ENCODE peak calls at places on chromosomes 5 and 9, in ten cellular contexts. One of them, this sample, is unnamed.
A peak's percentile ranks its signal among the peaks of the same experiment; 100 is the strongest.

GRCh38 chr9:20197976-20198685 is 409.3 kb upstream of the SLC24A2 start:
- DNase-seq in iris pigment epithelial cell: no peak
- DNase-seq in NK-92 treated with Interleukin-12 subunit alpha and Interleukin-12 subunit beta, amount 100 ng/mL, for 24 hours: no peak
- DNase-seq in T-helper 2 cell: no peak
- DNase-seq in EL: no peak
- DNase-seq in NCI-H1092 treated with DMSO at 0.1 percent for 48 hours: no peak
- DNase-seq in stimulated activated CD4-positive, alpha-beta T cell treated with anti-CD3 and anti-CD28 coated beads, Interleukin-2, amount 100 ng/mL, for 48 hours: no peak
- DNase-seq in NCI-H1694 treated with DMSO at 0.1 percent for 48 hours: no peak
- DNase-seq in activated T-helper 1 cell treated with anti-CD3 and anti-CD28 coated beads, Interleukin-2, amount 50 U/mL, for 16 hours: no peak
- DNase-seq in NCI-H2081: no peak
- DNase-seq in this sample: no peak

GRCh38 chr5:146313027-146313426 is 25.6 kb upstream of the POU4F3 start:
- DNase-seq in iris pigment epithelial cell: no peak
- DNase-seq in NK-92 treated with Interleukin-12 subunit alpha and Interleukin-12 subunit beta, amount 100 ng/mL, for 24 hours: no peak
- DNase-seq in T-helper 2 cell: peak; percentile 10
- DNase-seq in EL: no peak
- DNase-seq in NCI-H1092 treated with DMSO at 0.1 percent for 48 hours: no peak
- DNase-seq in stimulated activated CD4-positive, alpha-beta T cell treated with anti-CD3 and anti-CD28 coated beads, Interleukin-2, amount 100 ng/mL, for 48 hours: no peak
- DNase-seq in NCI-H1694 treated with DMSO at 0.1 percent for 48 hours: no peak
- DNase-seq in activated T-helper 1 cell treated with anti-CD3 and anti-CD28 coated beads, Interleukin-2, amount 50 U/mL, for 16 hours: no peak
- DNase-seq in NCI-H2081: no peak
- DNase-seq in this sample: no peak

GRCh38 chr5:113181409-113181808 is 204.8 kb downstream of the DCP2 start:
- DNase-seq in iris pigment epithelial cell: no peak
- DNase-seq in NK-92 treated with Interleukin-12 subunit alpha and Interleukin-12 subunit beta, amount 100 ng/mL, for 24 hours: no peak
- DNase-seq in T-helper 2 cell: peak; percentile 9
- DNase-seq in EL: no peak
- DNase-seq in NCI-H1092 treated with DMSO at 0.1 percent for 48 hours: no peak
- DNase-seq in stimulated activated CD4-positive, alpha-beta T cell treated with anti-CD3 and anti-CD28 coated beads, Interleukin-2, amount 100 ng/mL, for 48 hours: no peak
- DNase-seq in NCI-H1694 treated with DMSO at 0.1 percent for 48 hours: no peak
- DNase-seq in activated T-helper 1 cell treated with anti-CD3 and anti-CD28 coated beads, Interleukin-2, amount 50 U/mL, for 16 hours: no peak
- DNase-seq in NCI-H2081: no peak
- DNase-seq in this sample: no peak

GRCh38 chr9:121863931-121864330 is 212.5 kb downstream of the DAB2IP start:
- DNase-seq in iris pigment epithelial cell: peak; percentile 45
- DNase-seq in NK-92 treated with Interleukin-12 subunit alpha and Interleukin-12 subunit beta, amount 100 ng/mL, for 24 hours: no peak
- DNase-seq in T-helper 2 cell: no peak
- DNase-seq in EL: peak; percentile 50
- DNase-seq in NCI-H1092 treated with DMSO at 0.1 percent for 48 hours: no peak
- DNase-seq in stimulated activated CD4-positive, alpha-beta T cell treated with anti-CD3 and anti-CD28 coated beads, Interleukin-2, amount 100 ng/mL, for 48 hours: no peak
- DNase-seq in NCI-H1694 treated with DMSO at 0.1 percent for 48 hours: no peak
- DNase-seq in activated T-helper 1 cell treated with anti-CD3 and anti-CD28 coated beads, Interleukin-2, amount 50 U/mL, for 16 hours: no peak
- DNase-seq in NCI-H2081: no peak
- DNase-seq in this sample: no peak

GRCh38 chr5:177371120-177371537 is 13.1 kb upstream of the SLC34A1 start:
- DNase-seq in iris pigment epithelial cell: no peak
- DNase-seq in NK-92 treated with Interleukin-12 subunit alpha and Interleukin-12 subunit beta, amount 100 ng/mL, for 24 hours: no peak
- DNase-seq in T-helper 2 cell: no peak
- DNase-seq in EL: no peak
- DNase-seq in NCI-H1092 treated with DMSO at 0.1 percent for 48 hours: no peak
- DNase-seq in stimulated activated CD4-positive, alpha-beta T cell treated with anti-CD3 and anti-CD28 coated beads, Interleukin-2, amount 100 ng/mL, for 48 hours: no peak
- DNase-seq in NCI-H1694 treated with DMSO at 0.1 percent for 48 hours: no peak
- DNase-seq in activated T-helper 1 cell treated with anti-CD3 and anti-CD28 coated beads, Interleukin-2, amount 50 U/mL, for 16 hours: no peak
- DNase-seq in NCI-H2081: no peak
- DNase-seq in this sample: no peak

GRCh38 chr9:117644607-117645244 is 59.5 kb upstream of the TLR4 start:
- DNase-seq in iris pigment epithelial cell: peak; percentile 75
- DNase-seq in NK-92 treated with Interleukin-12 subunit alpha and Interleukin-12 subunit beta, amount 100 ng/mL, for 24 hours: peak; percentile 15
- DNase-seq in T-helper 2 cell: peak; percentile 52
- DNase-seq in EL: peak; percentile 64
- DNase-seq in NCI-H1092 treated with DMSO at 0.1 percent for 48 hours: peak; percentile 80
- DNase-seq in stimulated activated CD4-positive, alpha-beta T cell treated with anti-CD3 and anti-CD28 coated beads, Interleukin-2, amount 100 ng/mL, for 48 hours: peak; percentile 49
- DNase-seq in NCI-H1694 treated with DMSO at 0.1 percent for 48 hours: peak; percentile 61
- DNase-seq in activated T-helper 1 cell treated with anti-CD3 and anti-CD28 coated beads, Interleukin-2, amount 50 U/mL, for 16 hours: peak; percentile 7
- DNase-seq in NCI-H2081: peak; percentile 76
- DNase-seq in this sample: peak; percentile 41

GRCh38 chr5:145712245-145712644 is 122.9 kb downstream of the PRELID2 start:
- DNase-seq in iris pigment epithelial cell: no peak
- DNase-seq in NK-92 treated with Interleukin-12 subunit alpha and Interleukin-12 subunit beta, amount 100 ng/mL, for 24 hours: no peak
- DNase-seq in T-helper 2 cell: no peak
- DNase-seq in EL: no peak
- DNase-seq in NCI-H1092 treated with DMSO at 0.1 percent for 48 hours: no peak
- DNase-seq in stimulated activated CD4-positive, alpha-beta T cell treated with anti-CD3 and anti-CD28 coated beads, Interleukin-2, amount 100 ng/mL, for 48 hours: no peak
- DNase-seq in NCI-H1694 treated with DMSO at 0.1 percent for 48 hours: no peak
- DNase-seq in activated T-helper 1 cell treated with anti-CD3 and anti-CD28 coated beads, Interleukin-2, amount 50 U/mL, for 16 hours: no peak
- DNase-seq in NCI-H2081: no peak
- DNase-seq in this sample: no peak

GRCh38 chr5:95815143-95815729 is 7.3 kb downstream of the GLRX start:
- DNase-seq in iris pigment epithelial cell: no peak
- DNase-seq in NK-92 treated with Interleukin-12 subunit alpha and Interleukin-12 subunit beta, amount 100 ng/mL, for 24 hours: no peak
- DNase-seq in T-helper 2 cell: no peak
- DNase-seq in EL: no peak
- DNase-seq in NCI-H1092 treated with DMSO at 0.1 percent for 48 hours: no peak
- DNase-seq in stimulated activated CD4-positive, alpha-beta T cell treated with anti-CD3 and anti-CD28 coated beads, Interleukin-2, amount 100 ng/mL, for 48 hours: no peak
- DNase-seq in NCI-H1694 treated with DMSO at 0.1 percent for 48 hours: no peak
- DNase-seq in activated T-helper 1 cell treated with anti-CD3 and anti-CD28 coated beads, Interleukin-2, amount 50 U/mL, for 16 hours: no peak
- DNase-seq in NCI-H2081: no peak
- DNase-seq in this sample: no peak

GRCh38 chr5:102737161-102737560 is 17.9 kb upstream of the PAM start:
- DNase-seq in iris pigment epithelial cell: no peak
- DNase-seq in NK-92 treated with Interleukin-12 subunit alpha and Interleukin-12 subunit beta, amount 100 ng/mL, for 24 hours: no peak
- DNase-seq in T-helper 2 cell: no peak
- DNase-seq in EL: no peak
- DNase-seq in NCI-H1092 treated with DMSO at 0.1 percent for 48 hours: no peak
- DNase-seq in stimulated activated CD4-positive, alpha-beta T cell treated with anti-CD3 and anti-CD28 coated beads, Interleukin-2, amount 100 ng/mL, for 48 hours: no peak
- DNase-seq in NCI-H1694 treated with DMSO at 0.1 percent for 48 hours: no peak
- DNase-seq in activated T-helper 1 cell treated with anti-CD3 and anti-CD28 coated beads, Interleukin-2, amount 50 U/mL, for 16 hours: no peak
- DNase-seq in NCI-H2081: no peak
- DNase-seq in this sample: no peak

GRCh38 chr9:73916016-73916673 is 581.0 kb upstream of the RORB start:
- DNase-seq in iris pigment epithelial cell: peak; percentile 48
- DNase-seq in NK-92 treated with Interleukin-12 subunit alpha and Interleukin-12 subunit beta, amount 100 ng/mL, for 24 hours: no peak
- DNase-seq in T-helper 2 cell: no peak
- DNase-seq in EL: no peak
- DNase-seq in NCI-H1092 treated with DMSO at 0.1 percent for 48 hours: no peak
- DNase-seq in stimulated activated CD4-positive, alpha-beta T cell treated with anti-CD3 and anti-CD28 coated beads, Interleukin-2, amount 100 ng/mL, for 48 hours: no peak
- DNase-seq in NCI-H1694 treated with DMSO at 0.1 percent for 48 hours: no peak
- DNase-seq in activated T-helper 1 cell treated with anti-CD3 and anti-CD28 coated beads, Interleukin-2, amount 50 U/mL, for 16 hours: no peak
- DNase-seq in NCI-H2081: no peak
- DNase-seq in this sample: no peak

GRCh38 chr5:40828690-40829661 is 6.0 kb downstream of the RPL37 start:
- DNase-seq in iris pigment epithelial cell: no peak
- DNase-seq in NK-92 treated with Interleukin-12 subunit alpha and Interleukin-12 subunit beta, amount 100 ng/mL, for 24 hours: no peak
- DNase-seq in T-helper 2 cell: no peak
- DNase-seq in EL: no peak
- DNase-seq in NCI-H1092 treated with DMSO at 0.1 percent for 48 hours: no peak
- DNase-seq in stimulated activated CD4-positive, alpha-beta T cell treated with anti-CD3 and anti-CD28 coated beads, Interleukin-2, amount 100 ng/mL, for 48 hours: no peak
- DNase-seq in NCI-H1694 treated with DMSO at 0.1 percent for 48 hours: no peak
- DNase-seq in activated T-helper 1 cell treated with anti-CD3 and anti-CD28 coated beads, Interleukin-2, amount 50 U/mL, for 16 hours: no peak
- DNase-seq in NCI-H2081: no peak
- DNase-seq in this sample: no peak

GRCh38 chr5:154761062-154761740 is 6.0 kb downstream of the LARP1 start:
- DNase-seq in iris pigment epithelial cell: no peak
- DNase-seq in NK-92 treated with Interleukin-12 subunit alpha and Interleukin-12 subunit beta, amount 100 ng/mL, for 24 hours: no peak
- DNase-seq in T-helper 2 cell: peak; percentile 48
- DNase-seq in EL: no peak
- DNase-seq in NCI-H1092 treated with DMSO at 0.1 percent for 48 hours: no peak
- DNase-seq in stimulated activated CD4-positive, alpha-beta T cell treated with anti-CD3 and anti-CD28 coated beads, Interleukin-2, amount 100 ng/mL, for 48 hours: no peak
- DNase-seq in NCI-H1694 treated with DMSO at 0.1 percent for 48 hours: no peak
- DNase-seq in activated T-helper 1 cell treated with anti-CD3 and anti-CD28 coated beads, Interleukin-2, amount 50 U/mL, for 16 hours: no peak
- DNase-seq in NCI-H2081: no peak
- DNase-seq in this sample: no peak

GRCh38 chr9:14452539-14452938 is 138.6 kb upstream of the NFIB start:
- DNase-seq in iris pigment epithelial cell: no peak
- DNase-seq in NK-92 treated with Interleukin-12 subunit alpha and Interleukin-12 subunit beta, amount 100 ng/mL, for 24 hours: no peak
- DNase-seq in T-helper 2 cell: no peak
- DNase-seq in EL: no peak
- DNase-seq in NCI-H1092 treated with DMSO at 0.1 percent for 48 hours: no peak
- DNase-seq in stimulated activated CD4-positive, alpha-beta T cell treated with anti-CD3 and anti-CD28 coated beads, Interleukin-2, amount 100 ng/mL, for 48 hours: no peak
- DNase-seq in NCI-H1694 treated with DMSO at 0.1 percent for 48 hours: peak; percentile 53
- DNase-seq in activated T-helper 1 cell treated with anti-CD3 and anti-CD28 coated beads, Interleukin-2, amount 50 U/mL, for 16 hours: no peak
- DNase-seq in NCI-H2081: peak; percentile 97
- DNase-seq in this sample: peak; percentile 16

GRCh38 chr9:114405294-114406034 is 17.7 kb upstream of the AKNA start:
- DNase-seq in iris pigment epithelial cell: peak; percentile 75
- DNase-seq in NK-92 treated with Interleukin-12 subunit alpha and Interleukin-12 subunit beta, amount 100 ng/mL, for 24 hours: peak; percentile 54
- DNase-seq in T-helper 2 cell: peak; percentile 82
- DNase-seq in EL: peak; percentile 83
- DNase-seq in NCI-H1092 treated with DMSO at 0.1 percent for 48 hours: peak; percentile 48
- DNase-seq in stimulated activated CD4-positive, alpha-beta T cell treated with anti-CD3 and anti-CD28 coated beads, Interleukin-2, amount 100 ng/mL, for 48 hours: peak; percentile 74
- DNase-seq in NCI-H1694 treated with DMSO at 0.1 percent for 48 hours: peak; percentile 67
- DNase-seq in activated T-helper 1 cell treated with anti-CD3 and anti-CD28 coated beads, Interleukin-2, amount 50 U/mL, for 16 hours: peak; percentile 51
- DNase-seq in NCI-H2081: peak; percentile 42
- DNase-seq in this sample: peak; percentile 60

GRCh38 chr9:136665704-136666363 is 3.1 kb downstream of the EGFL7 start:
- DNase-seq in iris pigment epithelial cell: no peak
- DNase-seq in NK-92 treated with Interleukin-12 subunit alpha and Interleukin-12 subunit beta, amount 100 ng/mL, for 24 hours: no peak
- DNase-seq in T-helper 2 cell: no peak
- DNase-seq in EL: no peak
- DNase-seq in NCI-H1092 treated with DMSO at 0.1 percent for 48 hours: no peak
- DNase-seq in stimulated activated CD4-positive, alpha-beta T cell treated with anti-CD3 and anti-CD28 coated beads, Interleukin-2, amount 100 ng/mL, for 48 hours: no peak
- DNase-seq in NCI-H1694 treated with DMSO at 0.1 percent for 48 hours: no peak
- DNase-seq in activated T-helper 1 cell treated with anti-CD3 and anti-CD28 coated beads, Interleukin-2, amount 50 U/mL, for 16 hours: no peak
- DNase-seq in NCI-H2081: no peak
- DNase-seq in this sample: peak; percentile 32

GRCh38 chr9:125538092-125538473 is 168.9 kb downstream of the MAPKAP1 start:
- DNase-seq in iris pigment epithelial cell: peak; percentile 95
- DNase-seq in NK-92 treated with Interleukin-12 subunit alpha and Interleukin-12 subunit beta, amount 100 ng/mL, for 24 hours: no peak
- DNase-seq in T-helper 2 cell: no peak
- DNase-seq in EL: peak; percentile 89
- DNase-seq in NCI-H1092 treated with DMSO at 0.1 percent for 48 hours: peak; percentile 83
- DNase-seq in stimulated activated CD4-positive, alpha-beta T cell treated with anti-CD3 and anti-CD28 coated beads, Interleukin-2, amount 100 ng/mL, for 48 hours: no peak
- DNase-seq in NCI-H1694 treated with DMSO at 0.1 percent for 48 hours: peak; percentile 49
- DNase-seq in activated T-helper 1 cell treated with anti-CD3 and anti-CD28 coated beads, Interleukin-2, amount 50 U/mL, for 16 hours: no peak
- DNase-seq in NCI-H2081: peak; percentile 87
- DNase-seq in this sample: no peak

GRCh38 chr9:306907-307306 is 92.2 kb downstream of the DOCK8 start:
- DNase-seq in iris pigment epithelial cell: no peak
- DNase-seq in NK-92 treated with Interleukin-12 subunit alpha and Interleukin-12 subunit beta, amount 100 ng/mL, for 24 hours: peak; percentile 16
- DNase-seq in T-helper 2 cell: peak; percentile 65
- DNase-seq in EL: no peak
- DNase-seq in NCI-H1092 treated with DMSO at 0.1 percent for 48 hours: no peak
- DNase-seq in stimulated activated CD4-positive, alpha-beta T cell treated with anti-CD3 and anti-CD28 coated beads, Interleukin-2, amount 100 ng/mL, for 48 hours: peak; percentile 26
- DNase-seq in NCI-H1694 treated with DMSO at 0.1 percent for 48 hours: no peak
- DNase-seq in activated T-helper 1 cell treated with anti-CD3 and anti-CD28 coated beads, Interleukin-2, amount 50 U/mL, for 16 hours: no peak
- DNase-seq in NCI-H2081: no peak
- DNase-seq in this sample: no peak

GRCh38 chr5:174972291-174972690 is 247.9 kb downstream of the MSX2 start:
- DNase-seq in iris pigment epithelial cell: no peak
- DNase-seq in NK-92 treated with Interleukin-12 subunit alpha and Interleukin-12 subunit beta, amount 100 ng/mL, for 24 hours: no peak
- DNase-seq in T-helper 2 cell: no peak
- DNase-seq in EL: peak; percentile 2
- DNase-seq in NCI-H1092 treated with DMSO at 0.1 percent for 48 hours: no peak
- DNase-seq in stimulated activated CD4-positive, alpha-beta T cell treated with anti-CD3 and anti-CD28 coated beads, Interleukin-2, amount 100 ng/mL, for 48 hours: no peak
- DNase-seq in NCI-H1694 treated with DMSO at 0.1 percent for 48 hours: no peak
- DNase-seq in activated T-helper 1 cell treated with anti-CD3 and anti-CD28 coated beads, Interleukin-2, amount 50 U/mL, for 16 hours: no peak
- DNase-seq in NCI-H2081: no peak
- DNase-seq in this sample: no peak

GRCh38 chr5:113295111-113295539 is 139.7 kb downstream of the TSSK1B start:
- DNase-seq in iris pigment epithelial cell: no peak
- DNase-seq in NK-92 treated with Interleukin-12 subunit alpha and Interleukin-12 subunit beta, amount 100 ng/mL, for 24 hours: no peak
- DNase-seq in T-helper 2 cell: no peak
- DNase-seq in EL: no peak
- DNase-seq in NCI-H1092 treated with DMSO at 0.1 percent for 48 hours: peak; percentile 30
- DNase-seq in stimulated activated CD4-positive, alpha-beta T cell treated with anti-CD3 and anti-CD28 coated beads, Interleukin-2, amount 100 ng/mL, for 48 hours: no peak
- DNase-seq in NCI-H1694 treated with DMSO at 0.1 percent for 48 hours: no peak
- DNase-seq in activated T-helper 1 cell treated with anti-CD3 and anti-CD28 coated beads, Interleukin-2, amount 50 U/mL, for 16 hours: no peak
- DNase-seq in NCI-H2081: no peak
- DNase-seq in this sample: no peak

GRCh38 chr5:122192883-122193496 is 63.6 kb downstream of the ZNF474 start:
- DNase-seq in iris pigment epithelial cell: peak; percentile 73
- DNase-seq in NK-92 treated with Interleukin-12 subunit alpha and Interleukin-12 subunit beta, amount 100 ng/mL, for 24 hours: no peak
- DNase-seq in T-helper 2 cell: peak; percentile 30
- DNase-seq in EL: peak; percentile 71
- DNase-seq in NCI-H1092 treated with DMSO at 0.1 percent for 48 hours: peak; percentile 73
- DNase-seq in stimulated activated CD4-positive, alpha-beta T cell treated with anti-CD3 and anti-CD28 coated beads, Interleukin-2, amount 100 ng/mL, for 48 hours: no peak
- DNase-seq in NCI-H1694 treated with DMSO at 0.1 percent for 48 hours: peak; percentile 77
- DNase-seq in activated T-helper 1 cell treated with anti-CD3 and anti-CD28 coated beads, Interleukin-2, amount 50 U/mL, for 16 hours: no peak
- DNase-seq in NCI-H2081: peak; percentile 63
- DNase-seq in this sample: peak; percentile 23

GRCh38 chr5:139019880-139020279 is 144.7 kb upstream of the LRRTM2 start:
- DNase-seq in iris pigment epithelial cell: peak; percentile 86
- DNase-seq in NK-92 treated with Interleukin-12 subunit alpha and Interleukin-12 subunit beta, amount 100 ng/mL, for 24 hours: no peak
- DNase-seq in T-helper 2 cell: no peak
- DNase-seq in EL: no peak
- DNase-seq in NCI-H1092 treated with DMSO at 0.1 percent for 48 hours: no peak
- DNase-seq in stimulated activated CD4-positive, alpha-beta T cell treated with anti-CD3 and anti-CD28 coated beads, Interleukin-2, amount 100 ng/mL, for 48 hours: no peak
- DNase-seq in NCI-H1694 treated with DMSO at 0.1 percent for 48 hours: no peak
- DNase-seq in activated T-helper 1 cell treated with anti-CD3 and anti-CD28 coated beads, Interleukin-2, amount 50 U/mL, for 16 hours: no peak
- DNase-seq in NCI-H2081: no peak
- DNase-seq in this sample: no peak

GRCh38 chr5:161548472-161549094 is 2.1 kb upstream of the GABRB2 start:
- DNase-seq in iris pigment epithelial cell: no peak
- DNase-seq in NK-92 treated with Interleukin-12 subunit alpha and Interleukin-12 subunit beta, amount 100 ng/mL, for 24 hours: no peak
- DNase-seq in T-helper 2 cell: no peak
- DNase-seq in EL: no peak
- DNase-seq in NCI-H1092 treated with DMSO at 0.1 percent for 48 hours: no peak
- DNase-seq in stimulated activated CD4-positive, alpha-beta T cell treated with anti-CD3 and anti-CD28 coated beads, Interleukin-2, amount 100 ng/mL, for 48 hours: no peak
- DNase-seq in NCI-H1694 treated with DMSO at 0.1 percent for 48 hours: no peak
- DNase-seq in activated T-helper 1 cell treated with anti-CD3 and anti-CD28 coated beads, Interleukin-2, amount 50 U/mL, for 16 hours: no peak
- DNase-seq in NCI-H2081: no peak
- DNase-seq in this sample: no peak

GRCh38 chr9:114958021-114958846 is 27.8 kb upstream of the TNFSF8 start:
- DNase-seq in iris pigment epithelial cell: no peak
- DNase-seq in NK-92 treated with Interleukin-12 subunit alpha and Interleukin-12 subunit beta, amount 100 ng/mL, for 24 hours: peak; percentile 9
- DNase-seq in T-helper 2 cell: peak; percentile 59
- DNase-seq in EL: no peak
- DNase-seq in NCI-H1092 treated with DMSO at 0.1 percent for 48 hours: no peak
- DNase-seq in stimulated activated CD4-positive, alpha-beta T cell treated with anti-CD3 and anti-CD28 coated beads, Interleukin-2, amount 100 ng/mL, for 48 hours: peak; percentile 28
- DNase-seq in NCI-H1694 treated with DMSO at 0.1 percent for 48 hours: no peak
- DNase-seq in activated T-helper 1 cell treated with anti-CD3 and anti-CD28 coated beads, Interleukin-2, amount 50 U/mL, for 16 hours: no peak
- DNase-seq in NCI-H2081: no peak
- DNase-seq in this sample: no peak

GRCh38 chr5:25568294-25568693 is 923.5 kb upstream of the CDH10 start:
- DNase-seq in iris pigment epithelial cell: no peak
- DNase-seq in NK-92 treated with Interleukin-12 subunit alpha and Interleukin-12 subunit beta, amount 100 ng/mL, for 24 hours: no peak
- DNase-seq in T-helper 2 cell: no peak
- DNase-seq in EL: no peak
- DNase-seq in NCI-H1092 treated with DMSO at 0.1 percent for 48 hours: no peak
- DNase-seq in stimulated activated CD4-positive, alpha-beta T cell treated with anti-CD3 and anti-CD28 coated beads, Interleukin-2, amount 100 ng/mL, for 48 hours: no peak
- DNase-seq in NCI-H1694 treated with DMSO at 0.1 percent for 48 hours: no peak
- DNase-seq in activated T-helper 1 cell treated with anti-CD3 and anti-CD28 coated beads, Interleukin-2, amount 50 U/mL, for 16 hours: no peak
- DNase-seq in NCI-H2081: no peak
- DNase-seq in this sample: no peak

GRCh38 chr5:111680737-111681413 is 76.1 kb downstream of the NREP start:
- DNase-seq in iris pigment epithelial cell: peak; percentile 95
- DNase-seq in NK-92 treated with Interleukin-12 subunit alpha and Interleukin-12 subunit beta, amount 100 ng/mL, for 24 hours: no peak
- DNase-seq in T-helper 2 cell: no peak
- DNase-seq in EL: peak; percentile 97
- DNase-seq in NCI-H1092 treated with DMSO at 0.1 percent for 48 hours: peak; percentile 58
- DNase-seq in stimulated activated CD4-positive, alpha-beta T cell treated with anti-CD3 and anti-CD28 coated beads, Interleukin-2, amount 100 ng/mL, for 48 hours: no peak
- DNase-seq in NCI-H1694 treated with DMSO at 0.1 percent for 48 hours: peak; percentile 53
- DNase-seq in activated T-helper 1 cell treated with anti-CD3 and anti-CD28 coated beads, Interleukin-2, amount 50 U/mL, for 16 hours: no peak
- DNase-seq in NCI-H2081: peak; percentile 73
- DNase-seq in this sample: peak; percentile 47

GRCh38 chr5:32298056-32298420 is 14.7 kb downstream of the MTMR12 start:
- DNase-seq in iris pigment epithelial cell: no peak
- DNase-seq in NK-92 treated with Interleukin-12 subunit alpha and Interleukin-12 subunit beta, amount 100 ng/mL, for 24 hours: no peak
- DNase-seq in T-helper 2 cell: peak; percentile 44
- DNase-seq in EL: no peak
- DNase-seq in NCI-H1092 treated with DMSO at 0.1 percent for 48 hours: no peak
- DNase-seq in stimulated activated CD4-positive, alpha-beta T cell treated with anti-CD3 and anti-CD28 coated beads, Interleukin-2, amount 100 ng/mL, for 48 hours: no peak
- DNase-seq in NCI-H1694 treated with DMSO at 0.1 percent for 48 hours: no peak
- DNase-seq in activated T-helper 1 cell treated with anti-CD3 and anti-CD28 coated beads, Interleukin-2, amount 50 U/mL, for 16 hours: no peak
- DNase-seq in NCI-H2081: no peak
- DNase-seq in this sample: no peak

This sample was measured in NCI-H2171.